ENCODE peak calls at places on chromosomes 13 and 19, in six cellular contexts. W is Jurkat, Clone E6-1; S is T-helper 2 cell; U is HL-60; E is heart left ventricle; L is activated CD4-positive, alpha-beta T cell treated with anti-CD3 and anti-CD28 coated beads, Interleukin-2, amount 10 ng/mL, durations not matched to agents 7 days and 5 days. Q is an unnamed sample.

GRCh38 chr13:113013303-113013702 is 44.3 kb downstream of the MCF2L start:
- DNase-seq in W (no peak), S (no peak), U (no peak), E (no peak), L (no peak), Q (no peak)

GRCh38 chr19:7902796-7903243 is 857 bp upstream of the MAP2K7 start:
- DNase-seq in W (no peak), S (no peak), U (no peak), E (no peak), L (no peak), Q (no peak)

GRCh38 chr19:47152632-47153031 is 22.0 kb downstream of the SAE1 start:
- DNase-seq in W (no peak), S (no peak), U (no peak), E (no peak), L (no peak), Q (no peak)

GRCh38 chr13:112891477-112892401 is 77.3 kb upstream of the MCF2L start:
- DNase-seq in W (no peak), S (no peak), U (no peak), E (no peak), L (no peak), Q (no peak)

GRCh38 chr13:108200781-108201398 is 14.4 kb downstream of the LIG4 start:
- DNase-seq in W (no peak), S (no peak), U (no peak), E (no peak), L (no peak), Q (no peak)

GRCh38 chr13:33994826-33995502 is 177.0 kb downstream of the RFC3 start:
- DNase-seq in W (no peak), S (no peak), U (no peak), E (no peak), L (no peak), Q (no peak)

GRCh38 chr13:94329754-94330551 is 149.5 kb downstream of the DCT start:
- DNase-seq in W (no peak), S (no peak), U (no peak), E (no peak), L (no peak), Q (no peak)

GRCh38 chr13:26471807-26472206 is 85.7 kb upstream of the WASF3 start:
- DNase-seq in W (no peak), S (no peak), U (no peak), E (no peak), L (no peak), Q (no peak)

GRCh38 chr13:99796175-99796819 is 175.3 kb downstream of the ZIC5 start:
- DNase-seq in W (peak; percentile 49), S (no peak), U (peak; percentile 25), E (no peak), L (peak; percentile 67), Q (peak; percentile 24)

GRCh38 chr13:41457589-41458186 is 338 bp downstream of the RGCC start:
- DNase-seq in W (no peak), S (no peak), U (no peak), E (peak; percentile 27), L (peak; percentile 31), Q (peak; percentile 46)

GRCh38 chr13:99371956-99372355 is 64.8 kb upstream of the GPR183 start:
- DNase-seq in W (no peak), S (no peak), U (peak; percentile 96), E (no peak), L (peak; percentile 69), Q (peak; percentile 67)

GRCh38 chr19:14476663-14477401 is 1.7 kb upstream of the PTGER1 start:
- DNase-seq in W (no peak), S (no peak), U (peak; percentile 82), E (no peak), L (no peak), Q (no peak)

GRCh38 chr13:28805193-28805819 is 14.8 kb upstream of the MTUS2 start:
- DNase-seq in W (no peak), S (no peak), U (peak; percentile 43), E (no peak), L (peak; percentile 36), Q (peak; percentile 61)

GRCh38 chr13:109804654-109805053 is 18.3 kb upstream of the IRS2 start:
- DNase-seq in W (no peak), S (no peak), U (no peak), E (no peak), L (no peak), Q (no peak)